ENCODE peak calls at places on chromosomes 2 and 18, in five cellular contexts. F, U, H, B and T are unnamed samples.
A peak's percentile ranks its signal among the peaks of the same experiment; 100 is the strongest.

GRCh38 chr2:173881886-173882285 is 83.3 kb downstream of the SP3 start:
- DNase-seq in F (no peak), U (no peak), H (no peak), B (no peak), T (no peak)

GRCh38 chr2:151947524-151948165 is 119.4 kb upstream of the ARL5A start:
- DNase-seq in U (peak; percentile 43), H (peak; percentile 16), B (no peak), F (no peak), T (no peak)

GRCh38 chr2:202096736-202097135 is 23.7 kb downstream of the KIAA2012 start:
- DNase-seq in F (no peak), U (no peak), B (no peak), H (no peak), T (no peak)

GRCh38 chr18:46449499-46449898 is 207.5 kb downstream of the LOXHD1 start:
- DNase-seq in H (no peak), F (no peak), U (no peak), B (peak; percentile 8), T (no peak)

GRCh38 chr2:68612765-68613519 is 30.4 kb upstream of the PROKR1 start:
- DNase-seq in F (no peak), H (no peak), U (no peak), B (no peak), T (no peak)

GRCh38 chr2:139791330-139791729 is 1011.1 kb upstream of the NXPH2 start:
- DNase-seq in B (no peak), F (no peak), H (no peak), U (no peak), T (no peak)

GRCh38 chr18:38551881-38552280 is 986.3 kb upstream of the CELF4 start:
- DNase-seq in H (no peak), F (no peak), B (no peak), U (no peak), T (no peak)

GRCh38 chr18:37668971-37669747 is 103.6 kb upstream of the CELF4 start:
- DNase-seq in B (no peak), H (no peak), F (no peak), U (peak; percentile 25), T (peak; percentile 11)

GRCh38 chr2:98455494-98455976 is 10.9 kb downstream of the INPP4A start:
- DNase-seq in B (peak; percentile 66), F (no peak), H (no peak), U (no peak), T (no peak)